ENCODE peak calls at places on chromosomes 13 and 19, in eight cellular contexts. One of them, this sample, is unnamed.

GRCh38 chr19:1154731-1155351 is 19.2 kb downstream of the SBNO2 start:
- DNase-seq in M059J: no peak
- DNase-seq in breast epithelium: peak; percentile 81
- DNase-seq in stimulated activated CD8-positive, alpha-beta memory T cell treated with anti-CD3 and anti-CD28 coated beads, Interleukin-7, amount 100 ng/mL, for 1 hour: no peak
- DNase-seq in adipocyte: peak; percentile 97
- DNase-seq in lower leg skin: peak; percentile 98
- DNase-seq in stimulated activated CD4-positive, alpha-beta T cell treated with anti-CD3 and anti-CD28 coated beads, Interleukin-1b, Interleukin-23, amount 100 ng/mL, for 24 hours: no peak
- DNase-seq in Calu3: peak; percentile 66
- DNase-seq in this sample: peak; percentile 97

GRCh38 chr13:27006519-27007161 is 165.0 kb downstream of the USP12 start:
- DNase-seq in M059J: no peak
- DNase-seq in breast epithelium: no peak
- DNase-seq in stimulated activated CD8-positive, alpha-beta memory T cell treated with anti-CD3 and anti-CD28 coated beads, Interleukin-7, amount 100 ng/mL, for 1 hour: no peak
- DNase-seq in adipocyte: peak; percentile 52
- DNase-seq in lower leg skin: peak; percentile 85
- DNase-seq in stimulated activated CD4-positive, alpha-beta T cell treated with anti-CD3 and anti-CD28 coated beads, Interleukin-1b, Interleukin-23, amount 100 ng/mL, for 24 hours: no peak
- DNase-seq in Calu3: peak; percentile 32
- DNase-seq in this sample: peak; percentile 50

GRCh38 chr19:15123900-15124299 is 16.7 kb downstream of the SYDE1 start:
- DNase-seq in M059J: no peak
- DNase-seq in breast epithelium: peak; percentile 76
- DNase-seq in stimulated activated CD8-positive, alpha-beta memory T cell treated with anti-CD3 and anti-CD28 coated beads, Interleukin-7, amount 100 ng/mL, for 1 hour: no peak
- DNase-seq in adipocyte: no peak
- DNase-seq in lower leg skin: no peak
- DNase-seq in stimulated activated CD4-positive, alpha-beta T cell treated with anti-CD3 and anti-CD28 coated beads, Interleukin-1b, Interleukin-23, amount 100 ng/mL, for 24 hours: no peak
- DNase-seq in Calu3: no peak
- DNase-seq in this sample: no peak

GRCh38 chr19:7004313-7004931 is 16.8 kb downstream of the MBD3L2B start:
- DNase-seq in M059J: peak; percentile 33
- DNase-seq in breast epithelium: no peak
- DNase-seq in stimulated activated CD8-positive, alpha-beta memory T cell treated with anti-CD3 and anti-CD28 coated beads, Interleukin-7, amount 100 ng/mL, for 1 hour: no peak
- DNase-seq in adipocyte: peak; percentile 65
- DNase-seq in lower leg skin: no peak
- DNase-seq in stimulated activated CD4-positive, alpha-beta T cell treated with anti-CD3 and anti-CD28 coated beads, Interleukin-1b, Interleukin-23, amount 100 ng/mL, for 24 hours: no peak
- DNase-seq in Calu3: no peak
- DNase-seq in this sample: no peak

GRCh38 chr19:7830272-7830771 is 304 bp downstream of the EVI5L start:
- DNase-seq in M059J: no peak
- DNase-seq in breast epithelium: no peak
- DNase-seq in stimulated activated CD8-positive, alpha-beta memory T cell treated with anti-CD3 and anti-CD28 coated beads, Interleukin-7, amount 100 ng/mL, for 1 hour: no peak
- DNase-seq in adipocyte: no peak
- DNase-seq in lower leg skin: no peak
- DNase-seq in stimulated activated CD4-positive, alpha-beta T cell treated with anti-CD3 and anti-CD28 coated beads, Interleukin-1b, Interleukin-23, amount 100 ng/mL, for 24 hours: no peak
- DNase-seq in Calu3: no peak
- DNase-seq in this sample: no peak

GRCh38 chr19:35107541-35107939 is 8.1 kb upstream of the FXYD3 start:
- DNase-seq in M059J: peak; percentile 49
- DNase-seq in breast epithelium: peak; percentile 78
- DNase-seq in stimulated activated CD8-positive, alpha-beta memory T cell treated with anti-CD3 and anti-CD28 coated beads, Interleukin-7, amount 100 ng/mL, for 1 hour: no peak
- DNase-seq in adipocyte: no peak
- DNase-seq in lower leg skin: no peak
- DNase-seq in stimulated activated CD4-positive, alpha-beta T cell treated with anti-CD3 and anti-CD28 coated beads, Interleukin-1b, Interleukin-23, amount 100 ng/mL, for 24 hours: no peak
- DNase-seq in Calu3: peak; percentile 95
- DNase-seq in this sample: no peak

GRCh38 chr19:40808021-40808325 is 9.0 kb downstream of the EGLN2 start:
- DNase-seq in M059J: no peak
- DNase-seq in breast epithelium: no peak
- DNase-seq in stimulated activated CD8-positive, alpha-beta memory T cell treated with anti-CD3 and anti-CD28 coated beads, Interleukin-7, amount 100 ng/mL, for 1 hour: no peak
- DNase-seq in adipocyte: no peak
- DNase-seq in lower leg skin: no peak
- DNase-seq in stimulated activated CD4-positive, alpha-beta T cell treated with anti-CD3 and anti-CD28 coated beads, Interleukin-1b, Interleukin-23, amount 100 ng/mL, for 24 hours: no peak
- DNase-seq in Calu3: no peak
- DNase-seq in this sample: no peak

GRCh38 chr13:79936368-79937136 is 404.4 kb downstream of the SPRY2 start:
- DNase-seq in M059J: peak; percentile 99
- DNase-seq in breast epithelium: no peak
- DNase-seq in stimulated activated CD8-positive, alpha-beta memory T cell treated with anti-CD3 and anti-CD28 coated beads, Interleukin-7, amount 100 ng/mL, for 1 hour: no peak
- DNase-seq in adipocyte: peak; percentile 92
- DNase-seq in lower leg skin: no peak
- DNase-seq in stimulated activated CD4-positive, alpha-beta T cell treated with anti-CD3 and anti-CD28 coated beads, Interleukin-1b, Interleukin-23, amount 100 ng/mL, for 24 hours: no peak
- DNase-seq in Calu3: peak; percentile 23
- DNase-seq in this sample: no peak

GRCh38 chr13:29954082-29955043 is 103.9 kb upstream of the UBL3 start:
- DNase-seq in M059J: no peak
- DNase-seq in breast epithelium: no peak
- DNase-seq in stimulated activated CD8-positive, alpha-beta memory T cell treated with anti-CD3 and anti-CD28 coated beads, Interleukin-7, amount 100 ng/mL, for 1 hour: no peak
- DNase-seq in adipocyte: no peak
- DNase-seq in lower leg skin: no peak
- DNase-seq in stimulated activated CD4-positive, alpha-beta T cell treated with anti-CD3 and anti-CD28 coated beads, Interleukin-1b, Interleukin-23, amount 100 ng/mL, for 24 hours: no peak
- DNase-seq in Calu3: no peak
- DNase-seq in this sample: no peak

GRCh38 chr13:24627090-24627714 is 53.0 kb upstream of the ATP12A start:
- DNase-seq in M059J: no peak
- DNase-seq in breast epithelium: no peak
- DNase-seq in stimulated activated CD8-positive, alpha-beta memory T cell treated with anti-CD3 and anti-CD28 coated beads, Interleukin-7, amount 100 ng/mL, for 1 hour: no peak
- DNase-seq in adipocyte: peak; percentile 47
- DNase-seq in lower leg skin: peak; percentile 79
- DNase-seq in stimulated activated CD4-positive, alpha-beta T cell treated with anti-CD3 and anti-CD28 coated beads, Interleukin-1b, Interleukin-23, amount 100 ng/mL, for 24 hours: no peak
- DNase-seq in Calu3: no peak
- DNase-seq in this sample: no peak

GRCh38 chr19:13705928-13706447 is 58.3 kb upstream of the MRI1 start:
- DNase-seq in M059J: peak; percentile 39
- DNase-seq in breast epithelium: no peak
- DNase-seq in stimulated activated CD8-positive, alpha-beta memory T cell treated with anti-CD3 and anti-CD28 coated beads, Interleukin-7, amount 100 ng/mL, for 1 hour: no peak
- DNase-seq in adipocyte: no peak
- DNase-seq in lower leg skin: no peak
- DNase-seq in stimulated activated CD4-positive, alpha-beta T cell treated with anti-CD3 and anti-CD28 coated beads, Interleukin-1b, Interleukin-23, amount 100 ng/mL, for 24 hours: no peak
- DNase-seq in Calu3: no peak
- DNase-seq in this sample: no peak

GRCh38 chr19:39918183-39918651 is 16.2 kb downstream of the FCGBP start:
- DNase-seq in M059J: no peak
- DNase-seq in breast epithelium: no peak
- DNase-seq in stimulated activated CD8-positive, alpha-beta memory T cell treated with anti-CD3 and anti-CD28 coated beads, Interleukin-7, amount 100 ng/mL, for 1 hour: no peak
- DNase-seq in adipocyte: no peak
- DNase-seq in lower leg skin: peak; percentile 72
- DNase-seq in stimulated activated CD4-positive, alpha-beta T cell treated with anti-CD3 and anti-CD28 coated beads, Interleukin-1b, Interleukin-23, amount 100 ng/mL, for 24 hours: no peak
- DNase-seq in Calu3: no peak
- DNase-seq in this sample: no peak

GRCh38 chr13:96963786-96964475 is 30.3 kb downstream of the OXGR1 start:
- DNase-seq in M059J: no peak
- DNase-seq in breast epithelium: no peak
- DNase-seq in stimulated activated CD8-positive, alpha-beta memory T cell treated with anti-CD3 and anti-CD28 coated beads, Interleukin-7, amount 100 ng/mL, for 1 hour: no peak
- DNase-seq in adipocyte: no peak
- DNase-seq in lower leg skin: no peak
- DNase-seq in stimulated activated CD4-positive, alpha-beta T cell treated with anti-CD3 and anti-CD28 coated beads, Interleukin-1b, Interleukin-23, amount 100 ng/mL, for 24 hours: no peak
- DNase-seq in Calu3: no peak
- DNase-seq in this sample: no peak

GRCh38 chr13:91280806-91281205 is 66.7 kb upstream of the MIR17HG start:
- DNase-seq in M059J: peak; percentile 2
- DNase-seq in breast epithelium: no peak
- DNase-seq in stimulated activated CD8-positive, alpha-beta memory T cell treated with anti-CD3 and anti-CD28 coated beads, Interleukin-7, amount 100 ng/mL, for 1 hour: no peak
- DNase-seq in adipocyte: no peak
- DNase-seq in lower leg skin: no peak
- DNase-seq in stimulated activated CD4-positive, alpha-beta T cell treated with anti-CD3 and anti-CD28 coated beads, Interleukin-1b, Interleukin-23, amount 100 ng/mL, for 24 hours: no peak
- DNase-seq in Calu3: no peak
- DNase-seq in this sample: no peak

This sample was measured in left lung.